ENCODE peak calls at places on chromosomes 6 and 20, in eight cellular contexts. J is cardiac muscle cell; R is CD8-positive, alpha-beta T cell; D is GM23248; E is endodermal cell; B is breast epithelium; Y is Peyer's patch; T is upper lobe of right lung. Q is an unnamed sample. For H3K4me1, the result is how much of the 10 kb centered on the place peaks cover.

GRCh38 chr6:35396991-35397390 is 54.6 kb downstream of the PPARD start:
- DNase-seq in J (no peak), B (no peak), R (no peak), D (peak), T (no peak), E (no peak), Y (peak), Q (peak)

GRCh38 chr6:170165085-170165484 is 125.8 kb downstream of the DLL1 start:
- DNase-seq in Y (peak), B (peak), E (peak), R (no peak), T (no peak), D (peak), J (no peak), Q (no peak)

GRCh38 chr6:150741633-150742200 is 123.8 kb upstream of the MTHFD1L start:
- DNase-seq in B (no peak), R (no peak), E (peak), D (no peak), J (peak), Y (no peak), T (no peak), Q (peak)

GRCh38 chr6:81613606-81614005 is 138.9 kb downstream of the TENT5A start:
- DNase-seq in D (peak), T (no peak), Y (no peak), R (no peak), J (peak), B (no peak), E (no peak), Q (peak)

GRCh38 chr20:63843222-63843621 is 12.2 kb upstream of the ZBTB46 start:
- DNase-seq in D (no peak), J (no peak), B (no peak), T (no peak), Y (no peak), E (peak), R (no peak), Q (no peak)

GRCh38 chr6:114344971-114345274 is 2.1 kb upstream of the HS3ST5 start:
- DNase-seq in Y (no peak), R (no peak), B (no peak), J (no peak), D (no peak), T (no peak), E (no peak), Q (no peak)

GRCh38 chr6:17393335-17394191 is at the start of gene CAP2:
- DNase-seq in E (peak), D (peak), J (peak), T (peak), R (no peak), Y (peak), B (peak), Q (peak)

GRCh38 chr20:48791666-48792071 is 36.1 kb downstream of the PREX1 start:
- DNase-seq in J (peak), B (no peak), R (no peak), D (peak), T (peak), Y (peak), E (no peak), Q (peak)

GRCh38 chr20:19735446-19735845 is 22.6 kb upstream of the RIN2 start:
- DNase-seq in B (peak), J (peak), E (peak), Y (peak), D (peak), T (no peak), R (no peak), Q (peak)

GRCh38 chr20:8640461-8640860 is 428.4 kb upstream of the PLCB4 start:
- DNase-seq in T (no peak), J (no peak), Y (no peak), R (no peak), E (no peak), B (no peak), D (no peak), Q (no peak)

GRCh38 chr6:113352029-113352801 is 504.9 kb upstream of the MARCKS start:
- DNase-seq in E (no peak), Y (no peak), R (no peak), D (peak), J (peak), B (no peak), T (no peak), Q (peak)

GRCh38 chr6:2158596-2159271 is 86.7 kb downstream of the GMDS start:
- DNase-seq in D (peak), Y (no peak), J (peak), E (peak), T (no peak), R (no peak), B (no peak), Q (peak)

GRCh38 chr6:133945158-133945557 is 7.9 kb upstream of the TBPL1 start:
- DNase-seq in D (peak), R (no peak), J (peak), T (no peak), E (peak), B (no peak), Y (no peak), Q (peak)

GRCh38 chr6:126117251-126117650 is 130.9 kb downstream of the TRMT11 start:
- DNase-seq in R (no peak), D (peak), T (no peak), Y (no peak), E (no peak), J (no peak), B (no peak), Q (no peak)

GRCh38 chr6:110180228-110181008 is at the start of gene CDC40:
- DNase-seq in Y (peak), D (peak), J (no peak), B (peak), T (peak), R (peak), E (peak), Q (no peak)

GRCh38 chr6:52752310-52752709 is 11.0 kb downstream of the GSTA2 start:
- DNase-seq in R (no peak), Y (no peak), E (no peak), T (no peak), D (no peak), B (no peak), J (no peak), Q (no peak)

GRCh38 chr20:49906615-49907154 is 8.6 kb downstream of the SPATA2 start:
- DNase-seq in B (peak), D (no peak), T (peak), E (no peak), Y (no peak), R (no peak), J (no peak), Q (no peak)

GRCh38 chr20:44496976-44497375 is 21.3 kb downstream of the TTPAL start:
- DNase-seq in B (no peak), E (no peak), R (no peak), D (peak), Y (no peak), T (no peak), J (no peak), Q (peak)

GRCh38 chr6:35583893-35584688 is 71.4 kb upstream of the TULP1 start:
- DNase-seq in T (no peak), J (peak), E (peak), D (peak), Y (no peak), B (peak), R (peak), Q (peak)

GRCh38 chr20:51647674-51648570 is 105.4 kb upstream of the NFATC2 start:
- DNase-seq in T (no peak), J (no peak), B (no peak), D (no peak), R (no peak), Y (no peak), E (peak), Q (no peak)

GRCh38 chr6:127503022-127503421 is 16.1 kb downstream of the MTCL3 start:
- DNase-seq in Y (no peak), R (no peak), E (no peak), D (no peak), T (no peak), J (no peak), B (no peak), Q (no peak)

GRCh38 chr6:2773450-2773849 is 8.3 kb downstream of the WRNIP1 start:
- DNase-seq in J (peak), R (no peak), B (no peak), T (no peak), E (no peak), Y (no peak), D (peak), Q (no peak)

GRCh38 chr20:905999-906520 is 10.1 kb downstream of the ANGPT4 start:
- DNase-seq in D (no peak), T (no peak), R (no peak), E (no peak), J (no peak), B (no peak), Y (no peak), Q (no peak)

GRCh38 chr20:25271486-25272222 is 23.8 kb downstream of the PYGB start:
- DNase-seq in T (peak), Y (peak), J (no peak), B (no peak), R (no peak), D (no peak), E (no peak), Q (no peak)

GRCh38 chr20:25273541-25274358 is 25.9 kb downstream of the PYGB start:
- DNase-seq in R (no peak), Y (peak), E (no peak), B (no peak), J (no peak), D (no peak), T (peak), Q (no peak)

GRCh38 chr20:25270829-25271251 is 23.0 kb downstream of the PYGB start:
- DNase-seq in B (no peak), Y (peak), J (no peak), E (no peak), D (no peak), R (no peak), T (peak), Q (no peak)

GRCh38 chr20:25273046-25273445 is 25.2 kb downstream of the PYGB start:
- DNase-seq in Y (no peak), E (no peak), J (no peak), B (no peak), D (no peak), R (no peak), T (peak), Q (no peak)

DNA sequence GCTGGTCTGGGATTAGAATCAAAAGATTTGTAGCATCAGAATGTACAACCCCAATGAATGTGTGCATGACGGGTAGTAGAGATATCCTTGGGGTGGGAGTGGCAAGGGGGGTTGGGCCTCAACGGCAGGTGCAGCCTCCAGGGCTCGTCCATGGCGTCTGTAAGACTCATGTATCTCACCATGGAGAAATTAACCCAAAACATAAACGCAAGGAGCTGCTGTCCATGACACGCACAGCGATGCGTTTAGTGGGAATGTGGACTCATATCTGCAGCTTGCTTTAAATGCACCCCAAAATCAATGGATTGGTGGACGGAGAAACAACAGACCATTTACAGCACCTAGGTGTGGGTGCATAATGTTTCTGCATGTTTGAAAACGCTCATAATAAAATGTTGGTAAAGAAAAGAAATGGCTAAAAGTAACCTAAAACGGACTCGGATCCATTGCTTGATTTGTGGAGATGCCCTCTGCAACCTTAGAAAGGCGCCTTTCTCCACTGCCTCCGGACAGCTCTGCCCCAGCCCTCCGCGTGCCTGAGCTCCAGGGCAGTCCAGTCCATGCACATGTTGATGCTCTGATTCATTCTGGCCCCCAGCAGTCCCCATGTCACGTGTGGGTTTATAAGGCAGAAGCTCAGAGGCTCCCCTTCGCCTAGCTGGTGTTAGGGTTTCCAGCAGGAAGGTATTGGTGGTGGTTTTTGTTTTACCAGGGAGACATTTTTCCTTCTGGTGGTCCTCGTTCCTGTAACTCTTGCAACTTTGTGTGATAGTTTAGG is 24.5 kb downstream of the PYGB start:
- DNase-seq in D (peak), B (no peak), J (no peak), E (no peak), Y (peak), R (no peak), T (peak), Q (no peak)
- H3K27ac ChIP-seq in D (no peak), B (peak), J (no peak), E (no peak), Y (no peak), R (no peak), T (no peak), Q (no peak)

DNA sequence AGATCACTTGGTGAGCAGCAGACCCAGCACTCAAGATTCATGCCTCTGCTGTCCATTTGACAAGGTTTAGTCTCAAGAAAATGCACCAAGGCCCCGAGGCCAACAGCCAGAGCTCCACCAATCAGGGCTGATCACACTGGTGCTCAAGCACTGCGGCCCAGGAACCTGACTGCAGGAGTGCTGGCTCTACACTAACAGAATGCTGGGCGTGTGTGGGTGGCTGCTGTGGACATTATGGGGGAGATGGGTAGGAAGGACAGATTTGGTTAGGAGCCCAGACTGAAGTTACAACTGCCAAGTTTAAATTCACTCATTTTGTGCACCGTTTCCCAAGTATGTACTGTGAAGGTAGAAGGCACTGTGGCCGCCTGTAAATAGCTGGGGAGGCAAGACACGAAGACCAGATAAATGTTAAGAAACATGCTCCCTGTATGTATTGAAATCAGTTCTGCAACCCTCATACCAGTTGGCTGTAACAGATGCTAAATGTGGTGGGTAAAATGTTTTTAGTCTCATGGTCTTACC is 28.1 kb downstream of the SNX5 start:
- DNase-seq in R (no peak), D (no peak), J (peak), Y (no peak), T (no peak), E (peak), B (no peak), Q (no peak)
- H3K4me3 ChIP-seq in R (no peak), D (no peak), J (no peak), Y (no peak), T (no peak), E (no peak), B (no peak), Q (no peak)

GRCh38 chr6:56539503-56540105 is 103.1 kb downstream of the DST start:
- DNase-seq in B (no peak), E (no peak), T (no peak), R (no peak), J (no peak), D (no peak), Y (no peak), Q (peak)

GRCh38 chr6:56536536-56536935 is 106.2 kb downstream of the DST start:
- DNase-seq in J (no peak), R (no peak), B (no peak), Y (no peak), D (peak), T (no peak), E (no peak), Q (peak)

GRCh38 chr6:56538851-56539250 is 103.8 kb downstream of the DST start:
- DNase-seq in B (no peak), E (no peak), D (no peak), T (no peak), J (no peak), Y (no peak), R (no peak), Q (no peak)

GRCh38 chr6:56535626-56536025 is 107.1 kb downstream of the DST start:
- DNase-seq in R (no peak), T (no peak), Y (no peak), E (no peak), D (no peak), J (no peak), B (no peak), Q (no peak)

DNA sequence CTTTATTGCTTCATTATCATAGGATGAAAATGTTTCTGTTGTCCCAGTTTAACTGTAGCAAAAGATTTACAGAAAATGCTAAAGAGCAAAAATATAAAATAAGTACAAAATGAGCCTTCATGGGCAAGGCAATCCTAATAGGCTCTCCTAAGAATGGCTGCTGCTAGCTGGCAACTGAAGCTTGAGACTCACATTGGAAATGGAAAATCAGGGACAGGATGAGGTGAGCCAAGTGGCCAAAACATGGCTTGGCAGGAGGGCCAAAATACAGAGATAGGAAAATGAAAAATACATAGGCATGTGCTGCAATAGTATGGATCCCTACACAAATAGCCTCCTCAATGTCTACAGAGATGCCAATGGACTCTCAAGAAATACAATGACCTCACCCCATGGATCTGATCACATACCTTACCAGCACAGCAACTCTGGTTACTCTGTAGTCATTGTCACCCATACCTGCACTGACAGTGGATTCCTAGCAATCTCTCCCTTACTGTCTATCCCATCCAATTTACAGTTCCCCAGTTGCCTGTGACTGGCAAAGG is 105.4 kb downstream of the DST start:
- DNase-seq in R (no peak), B (no peak), D (no peak), J (no peak), Y (no peak), E (no peak), T (no peak), Q (no peak)
- H3K4me1 ChIP-seq in R (under half), B (under half), D (half or more), J (under half), Y (under half), E (under half), T (under half), Q (half or more)

DNA sequence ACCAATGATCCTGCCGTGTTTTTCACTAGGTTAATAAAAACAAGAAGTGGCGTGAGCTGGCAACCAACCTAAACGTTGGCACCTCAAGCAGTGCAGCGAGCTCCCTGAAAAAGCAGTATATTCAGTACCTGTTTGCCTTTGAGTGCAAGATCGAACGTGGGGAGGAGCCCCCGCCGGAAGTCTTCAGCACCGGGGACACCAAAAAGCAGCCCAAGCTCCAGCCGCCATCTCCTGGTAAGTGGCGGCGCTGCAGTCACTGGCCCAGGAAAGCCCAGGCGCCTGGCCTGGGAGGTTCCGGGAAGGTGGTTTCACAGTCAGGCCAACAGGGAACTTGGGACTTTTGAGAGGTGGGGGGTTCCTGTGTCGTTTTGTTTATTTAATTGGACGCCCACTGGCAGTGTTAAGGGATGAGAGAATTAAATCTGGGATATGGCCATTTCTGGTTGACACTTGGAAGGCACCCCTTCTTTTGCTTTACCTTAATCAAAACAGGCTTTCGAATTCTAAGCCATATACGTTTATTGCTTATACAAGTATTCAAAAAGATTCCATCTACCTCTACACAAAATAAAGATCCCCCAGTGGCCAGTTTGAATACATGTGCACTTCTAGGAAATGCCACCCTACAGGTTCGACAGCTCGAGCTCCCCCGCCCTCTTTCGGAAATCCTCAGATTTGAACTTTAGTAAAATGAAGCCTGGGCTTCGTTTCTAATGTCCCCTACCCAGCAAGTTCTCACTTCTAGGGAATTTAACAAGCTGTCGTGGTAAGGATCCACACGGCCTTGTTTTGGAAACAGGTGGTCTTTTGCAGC is 138.9 kb downstream of the TMEM242 start:
- DNase-seq in J (peak), R (peak), B (peak), E (peak), Y (peak), T (peak), D (peak), Q (peak)
- H3K27ac ChIP-seq in J (no peak), R (no peak), B (peak), E (no peak), Y (no peak), T (no peak), D (no peak), Q (peak)

DNA sequence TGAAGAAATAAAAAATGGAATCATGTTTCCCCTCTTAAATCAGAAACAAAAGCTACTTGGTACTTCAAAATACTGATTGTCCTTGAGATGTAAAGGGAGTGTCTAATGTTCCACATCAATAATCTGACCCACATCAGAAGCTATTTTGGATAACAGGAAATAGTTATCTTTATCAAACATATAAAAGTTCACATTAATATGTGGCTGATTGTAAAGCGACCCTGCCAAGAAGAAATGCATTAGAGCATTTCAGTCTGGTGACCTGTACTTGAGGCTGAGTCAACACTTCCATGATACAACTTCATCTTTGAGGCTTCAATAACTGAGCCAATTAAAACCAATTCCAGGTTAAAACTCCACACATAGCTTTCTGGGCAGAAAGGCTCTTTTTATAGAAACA is 31.8 kb downstream of the SYNE1 start:
- DNase-seq in D (peak), Y (no peak), R (no peak), T (no peak), E (no peak), J (peak), B (no peak), Q (peak)
- H3K4me3 ChIP-seq in D (no peak), Y (no peak), R (no peak), T (no peak), E (no peak), J (no peak), B (no peak), Q (no peak)

Q was measured in PC-3.